ENCODE peak calls at places on chromosomes 4 and X, in nine cellular contexts. R is breast epithelium, Y is GM13977, J is HFF-Myc, P is AG09309, L is Calu3, A is foreskin fibroblast, G is fibroblast of lung, X is BJ. Z is an unnamed sample.

GRCh38 chr4:41644288-41644914 is 104.1 kb downstream of the PHOX2B start:
- DNase-seq in R (peak), Y (no peak), J (peak), P (no peak), L (peak), A (peak), G (peak), X (no peak), Z (peak)

GRCh38 chr4:13386405-13387107 is 97.6 kb downstream of the RAB28 start:
- DNase-seq in R (no peak), Y (no peak), J (no peak), P (no peak), L (no peak), A (no peak), G (no peak), X (no peak), Z (no peak)

GRCh38 chr4:6333301-6334202 is 63.9 kb downstream of the WFS1 start:
- DNase-seq in R (no peak), Y (peak), J (no peak), P (no peak), L (no peak), A (no peak), G (peak), X (no peak), Z (no peak)

GRCh38 chr4:168688584-168688983 is 191.7 kb downstream of the PALLD start:
- DNase-seq in R (no peak), Y (no peak), J (no peak), P (no peak), L (no peak), A (no peak), G (no peak), X (no peak), Z (no peak)

GRCh38 chrX:48606091-48606490 is 8.8 kb downstream of the WDR13 start:
- DNase-seq in R (no peak), Y (no peak), J (no peak), P (no peak), L (no peak), A (no peak), G (no peak), X (no peak), Z (no peak)

GRCh38 chrX:23857409-23857808 is 50.3 kb downstream of the APOO start:
- DNase-seq in R (no peak), Y (no peak), J (no peak), P (no peak), L (no peak), A (no peak), G (no peak), X (no peak), Z (no peak)

GRCh38 chr4:101953949-101954348 is 163.4 kb downstream of the BANK1 start:
- DNase-seq in R (no peak), Y (no peak), J (peak), P (no peak), L (peak), A (peak), G (peak), X (peak), Z (peak)

GRCh38 chr4:54902976-54903375 is 222.4 kb downstream of the KDR start:
- DNase-seq in R (no peak), Y (no peak), J (no peak), P (no peak), L (no peak), A (no peak), G (no peak), X (no peak), Z (no peak)

GRCh38 chrX:123756320-123756719 is 23.5 kb upstream of the THOC2 start:
- DNase-seq in R (no peak), Y (no peak), J (no peak), P (no peak), L (no peak), A (peak), G (peak), X (peak), Z (no peak)

GRCh38 chrX:139875831-139876230 is 57.0 kb downstream of the ATP11C start:
- DNase-seq in R (no peak), Y (no peak), J (no peak), P (no peak), L (no peak), A (no peak), G (no peak), X (no peak), Z (no peak)

GRCh38 chr4:24965627-24966026 is 52.8 kb upstream of the CCDC149 start:
- DNase-seq in R (no peak), Y (no peak), J (no peak), P (no peak), L (no peak), A (no peak), G (peak), X (no peak), Z (no peak)

GRCh38 chrX:69362889-69363288 is 141.2 kb upstream of the NALF2 start:
- DNase-seq in R (no peak), Y (no peak), J (peak), P (peak), L (no peak), A (peak), G (peak), X (peak), Z (no peak)

GRCh38 chr4:7733801-7734650 is 205.6 kb downstream of the AFAP1 start:
- DNase-seq in R (no peak), Y (no peak), J (no peak), P (no peak), L (no peak), A (no peak), G (no peak), X (no peak), Z (no peak)

GRCh38 chrX:120564925-120565324 is 4.2 kb upstream of the CUL4B start:
- DNase-seq in R (no peak), Y (no peak), J (no peak), P (no peak), L (no peak), A (no peak), G (no peak), X (no peak), Z (no peak)

GRCh38 chr4:175419120-175419774 is 392.8 kb downstream of the GPM6A start:
- DNase-seq in R (no peak), Y (no peak), J (no peak), P (peak), L (peak), A (peak), G (peak), X (peak), Z (no peak)

GRCh38 chr4:155489261-155489660 is 112.5 kb upstream of the MAP9 start:
- DNase-seq in R (no peak), Y (no peak), J (no peak), P (no peak), L (no peak), A (no peak), G (no peak), X (no peak), Z (no peak)

GRCh38 chr4:87243426-87244053 is 23.1 kb upstream of the KLHL8 start:
- DNase-seq in R (no peak), Y (no peak), J (no peak), P (no peak), L (no peak), A (no peak), G (peak), X (no peak), Z (no peak)

GRCh38 chr4:66688674-66689073 is 856.6 kb downstream of the CENPC start:
- DNase-seq in R (no peak), Y (no peak), J (no peak), P (peak), L (no peak), A (no peak), G (peak), X (no peak), Z (no peak)

GRCh38 chrX:71615954-71616353 is 2.4 kb downstream of the CXCR3 start:
- DNase-seq in R (no peak), Y (no peak), J (no peak), P (no peak), L (no peak), A (no peak), G (no peak), X (no peak), Z (no peak)

GRCh38 chr4:26746742-26747351 is 113.8 kb upstream of the STIM2 start:
- DNase-seq in R (no peak), Y (peak), J (no peak), P (no peak), L (no peak), A (no peak), G (no peak), X (no peak), Z (no peak)

GRCh38 chrX:1546601-1547275 is 9.8 kb upstream of the P2RY8 start:
- DNase-seq in R (no peak), Y (no peak), J (no peak), P (no peak), L (no peak), A (no peak), G (no peak), X (no peak), Z (peak)

GRCh38 chrX:134530845-134531244 is 70.9 kb downstream of the HPRT1 start:
- DNase-seq in R (no peak), Y (no peak), J (no peak), P (no peak), L (no peak), A (no peak), G (no peak), X (no peak), Z (no peak)

GRCh38 chrX:134533952-134534351 is 74.0 kb downstream of the HPRT1 start:
- DNase-seq in R (no peak), Y (no peak), J (no peak), P (no peak), L (no peak), A (no peak), G (no peak), X (no peak), Z (no peak)

GRCh38 chrX:134529481-134529880 is 69.5 kb downstream of the HPRT1 start:
- DNase-seq in R (no peak), Y (no peak), J (no peak), P (no peak), L (no peak), A (no peak), G (no peak), X (no peak), Z (no peak)

GRCh38 chrX:134537179-134537945 is 77.4 kb downstream of the HPRT1 start:
- DNase-seq in R (no peak), Y (no peak), J (no peak), P (no peak), L (no peak), A (peak), G (peak), X (peak), Z (no peak)

GRCh38 chrX:134533352-134533751 is 73.4 kb downstream of the HPRT1 start:
- DNase-seq in R (no peak), Y (no peak), J (no peak), P (no peak), L (no peak), A (no peak), G (no peak), X (no peak), Z (no peak)
- TF ChIP-seq CTCF in R (no peak), Y (no peak), J (no peak), P (no peak), L (no peak), A (no peak), G (no peak), X (no peak), Z (no peak)

DNA sequence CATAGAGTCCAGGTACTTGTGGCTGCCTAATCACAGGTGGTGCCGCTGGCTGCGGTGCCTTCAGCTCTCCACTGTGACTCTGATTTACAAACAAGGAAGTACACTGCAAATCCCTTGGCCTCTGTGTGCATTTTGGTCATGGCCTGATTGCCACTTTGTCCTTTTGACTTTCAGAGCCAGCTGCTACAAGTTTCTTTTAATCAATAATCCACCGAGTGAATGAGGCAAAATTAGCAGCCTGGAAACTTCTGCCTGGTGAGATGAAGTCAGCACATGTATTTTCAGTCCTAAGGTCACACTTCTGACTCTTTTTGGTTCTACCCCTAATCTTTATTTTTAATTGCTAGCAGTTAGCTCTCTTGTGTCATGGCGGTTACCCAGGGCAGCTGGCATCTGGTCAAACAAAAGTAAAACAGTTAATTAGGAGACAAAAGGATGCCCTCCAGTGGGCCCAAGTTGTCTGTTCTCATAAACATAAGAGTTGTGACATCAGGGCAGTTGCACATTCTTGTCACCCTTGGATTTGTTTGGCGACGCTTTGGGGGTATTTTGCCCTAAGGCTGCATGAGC is 62.3 kb upstream of the LNX1 start:
- DNase-seq in R (no peak), Y (peak), J (no peak), P (no peak), L (peak), A (peak), G (peak), X (no peak), Z (no peak)
- TF ChIP-seq CTCF in R (peak), Y (no peak), J (no peak), P (no peak), L (no peak), A (no peak), G (no peak), X (no peak), Z (no peak)

GRCh38 chrX:30821116-30821515 is 67.9 kb downstream of the TAB3 start:
- DNase-seq in R (no peak), Y (no peak), J (no peak), P (no peak), L (no peak), A (peak), G (no peak), X (no peak), Z (no peak)
- TF ChIP-seq CTCF in R (no peak), Y (no peak), J (no peak), P (peak), L (no peak), A (no peak), G (no peak), X (no peak), Z (no peak)

GRCh38 chr4:112853662-112854256 is 195.7 kb upstream of the ANK2 start:
- DNase-seq in R (no peak), Y (no peak), J (no peak), P (no peak), L (no peak), A (peak), G (peak), X (no peak), Z (no peak)
- TF ChIP-seq CTCF in R (no peak), Y (peak), J (peak), P (peak), L (peak), A (peak), G (peak), X (peak), Z (peak)

GRCh38 chrX:133248177-133248576 is 30.0 kb upstream of the TFDP3 start:
- DNase-seq in R (no peak), Y (no peak), J (no peak), P (no peak), L (no peak), A (no peak), G (no peak), X (no peak), Z (no peak)

GRCh38 chrX:133246921-133247320 is 28.8 kb upstream of the TFDP3 start:
- DNase-seq in R (no peak), Y (no peak), J (no peak), P (no peak), L (no peak), A (no peak), G (no peak), X (no peak), Z (no peak)

GRCh38 chrX:133250184-133251080 is 32.3 kb upstream of the TFDP3 start:
- DNase-seq in R (no peak), Y (no peak), J (no peak), P (no peak), L (no peak), A (no peak), G (peak), X (no peak), Z (no peak)

GRCh38 chrX:133254666-133255065 is 36.5 kb upstream of the TFDP3 start:
- DNase-seq in R (no peak), Y (no peak), J (no peak), P (no peak), L (no peak), A (peak), G (no peak), X (no peak), Z (no peak)

GRCh38 chrX:133249659-133250058 is 31.5 kb upstream of the TFDP3 start:
- DNase-seq in R (no peak), Y (no peak), J (no peak), P (no peak), L (no peak), A (no peak), G (peak), X (no peak), Z (no peak)
- TF ChIP-seq CTCF in R (no peak), Y (no peak), J (no peak), P (peak), L (no peak), A (no peak), G (no peak), X (peak), Z (no peak)

GRCh38 chr4:82692101-82692780 is 106.4 kb downstream of the SCD5 start:
- DNase-seq in R (no peak), Y (no peak), J (no peak), P (no peak), L (no peak), A (no peak), G (no peak), X (no peak), Z (no peak)
- TF ChIP-seq CTCF in R (no peak), Y (no peak), J (no peak), P (no peak), L (no peak), A (no peak), G (no peak), X (no peak), Z (no peak)

GRCh38 chr4:57219389-57219890 is 109.3 kb upstream of the IGFBP7 start:
- DNase-seq in R (no peak), Y (no peak), J (no peak), P (no peak), L (no peak), A (no peak), G (no peak), X (no peak), Z (no peak)
- TF ChIP-seq CTCF in R (no peak), Y (no peak), J (no peak), P (no peak), L (no peak), A (no peak), G (no peak), X (no peak), Z (no peak)

DNA sequence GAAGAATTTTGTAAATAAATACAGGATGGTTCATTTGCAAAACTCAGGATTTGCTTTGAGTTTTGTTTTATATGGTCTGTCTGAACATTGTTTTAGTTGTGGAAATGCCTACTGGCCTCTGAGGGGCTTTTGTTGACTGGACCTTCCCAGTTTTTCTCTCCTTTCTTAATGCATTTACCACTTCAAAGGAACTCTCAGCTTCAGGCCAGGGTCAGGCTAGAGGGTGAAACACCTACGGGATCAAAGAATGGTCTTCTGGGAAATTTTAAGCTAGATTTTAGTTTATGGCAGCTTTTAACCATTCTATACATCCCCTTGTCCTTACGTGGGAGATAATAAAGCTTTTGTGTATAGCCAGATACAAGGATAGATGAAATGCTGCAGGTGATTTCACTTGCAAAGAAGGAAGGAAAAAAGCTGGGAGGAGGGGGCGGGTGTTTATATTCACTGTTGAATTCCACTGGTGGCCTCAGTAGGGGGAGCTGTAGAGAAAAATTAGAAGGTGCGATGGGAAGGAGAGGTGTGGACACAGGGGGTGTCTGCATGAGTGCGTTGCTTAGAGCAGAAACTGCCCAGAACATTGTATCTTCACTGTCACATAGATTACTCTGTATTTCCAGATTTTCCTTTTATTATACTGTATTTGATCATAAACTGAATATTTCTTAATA is 151.8 kb downstream of the TSPAN5 start:
- DNase-seq in R (no peak), Y (no peak), J (no peak), P (no peak), L (peak), A (no peak), G (no peak), X (no peak), Z (no peak)
- TF ChIP-seq CTCF in R (no peak), Y (no peak), J (no peak), P (peak), L (no peak), A (no peak), G (no peak), X (no peak), Z (no peak)

GRCh38 chrX:29477878-29478277 is 737.5 kb upstream of the MAGEB2 start:
- DNase-seq in R (no peak), Y (peak), J (no peak), P (no peak), L (no peak), A (no peak), G (no peak), X (no peak), Z (no peak)

GRCh38 chrX:29478336-29479069 is 736.9 kb upstream of the MAGEB2 start:
- DNase-seq in R (no peak), Y (peak), J (peak), P (no peak), L (peak), A (peak), G (peak), X (no peak), Z (no peak)
- TF ChIP-seq CTCF in R (no peak), Y (peak), J (peak), P (peak), L (peak), A (peak), G (peak), X (peak), Z (no peak)